ENCODE peak calls at places on chromosome 22, in nine cellular contexts. X is suprapubic skin, P is HAP-1, U is left ventricle myocardium inferior, O is adrenal gland, K is neuronal stem cell, T is GM12878, L is colonic mucosa, Z is fibroblast of lung. E is an unnamed sample.
A peak's percentile ranks its signal among the peaks of the same experiment; 100 is the strongest.

GRCh38 chr22:36761553-36762240 is 14.2 kb downstream of the IFT27 start:
- DNase-seq in X (peak; percentile 71), P (no peak), U (no peak), O (no peak), K (no peak), T (no peak), L (no peak), Z (no peak), E (peak; percentile 48)

GRCh38 chr22:42967933-42968332 is 47.0 kb downstream of the PACSIN2 start:
- DNase-seq in X (peak; percentile 89), P (no peak), U (peak; percentile 69), O (peak; percentile 38), K (no peak), T (no peak), L (peak; percentile 50), Z (no peak), E (no peak)

GRCh38 chr22:32745251-32745995 is 56.1 kb upstream of the TIMP3 start:
- DNase-seq in X (peak; percentile 86), P (no peak), U (peak; percentile 74), O (no peak), K (peak; percentile 12), T (no peak), L (peak; percentile 39), Z (peak; percentile 78), E (no peak)

GRCh38 chr22:28923826-28924732 is 40.7 kb downstream of the ZNRF3 start:
- DNase-seq in X (peak; percentile 79), P (no peak), U (no peak), O (peak; percentile 86), K (no peak), T (no peak), L (peak; percentile 64), Z (peak; percentile 29), E (peak; percentile 60)

GRCh38 chr22:46815896-46816721 is 53.7 kb downstream of the TBC1D22A start:
- DNase-seq in X (no peak), P (no peak), U (no peak), O (no peak), K (no peak), T (no peak), L (peak; percentile 38), Z (peak; percentile 66), E (peak; percentile 13)

GRCh38 chr22:22422629-22423112 is 85.9 kb downstream of the ZNF280B start:
- DNase-seq in X (peak; percentile 87), P (peak; percentile 47), U (peak; percentile 59), O (peak; percentile 86), K (peak; percentile 70), T (peak; percentile 85), L (peak; percentile 74), Z (peak; percentile 42), E (no peak)

GRCh38 chr22:36445158-36445668 is 36.2 kb downstream of the TXN2 start:
- DNase-seq in X (no peak), P (no peak), U (peak; percentile 63), O (peak; percentile 55), K (no peak), T (no peak), L (no peak), Z (peak; percentile 99), E (no peak)

GRCh38 chr22:42685941-42686666 is 34.6 kb downstream of the A4GALT start:
- DNase-seq in X (no peak), P (peak; percentile 44), U (peak; percentile 81), O (peak; percentile 58), K (no peak), T (no peak), L (peak; percentile 54), Z (no peak), E (no peak)

GRCh38 chr22:22235564-22235963 is 9.0 kb upstream of the VPREB1 start:
- DNase-seq in X (no peak), P (no peak), U (no peak), O (peak; percentile 45), K (no peak), T (peak; percentile 17), L (peak; percentile 25), Z (no peak), E (no peak)

GRCh38 chr22:28025866-28026575 is 107.0 kb upstream of the PITPNB start:
- DNase-seq in X (peak; percentile 52), P (no peak), U (peak; percentile 4), O (no peak), K (no peak), T (no peak), L (peak; percentile 10), Z (no peak), E (peak; percentile 9)

GRCh38 chr22:19868333-19868732 is 13.7 kb upstream of the GNB1L start:
- DNase-seq in X (no peak), P (no peak), U (no peak), O (no peak), K (no peak), T (no peak), L (peak; percentile 16), Z (no peak), E (no peak)

GRCh38 chr22:38260760-38261477 is 11.9 kb downstream of the TMEM184B start:
- DNase-seq in X (no peak), P (no peak), U (no peak), O (no peak), K (peak; percentile 49), T (no peak), L (no peak), Z (peak; percentile 18), E (no peak)

GRCh38 chr22:17106161-17106784 is 14.9 kb downstream of the TMEM121B start:
- DNase-seq in X (no peak), P (no peak), U (no peak), O (no peak), K (no peak), T (no peak), L (no peak), Z (no peak), E (no peak)

GRCh38 chr22:17949926-17950473 is 74.4 kb downstream of the MICAL3 start:
- DNase-seq in X (peak; percentile 2), P (no peak), U (no peak), O (no peak), K (no peak), T (no peak), L (no peak), Z (no peak), E (no peak)

GRCh38 chr22:20057596-20058268 is 22.3 kb upstream of the DGCR8 start:
- DNase-seq in X (no peak), P (no peak), U (no peak), O (no peak), K (no peak), T (no peak), L (no peak), Z (no peak), E (no peak)

GRCh38 chr22:49601614-49602321 is 225.9 kb downstream of the BRD1 start:
- DNase-seq in X (no peak), P (no peak), U (no peak), O (no peak), K (no peak), T (no peak), L (no peak), Z (no peak), E (no peak)

GRCh38 chr22:49600891-49601431 is 226.7 kb downstream of the BRD1 start:
- DNase-seq in X (no peak), P (no peak), U (no peak), O (no peak), K (no peak), T (no peak), L (no peak), Z (no peak), E (no peak)

GRCh38 chr22:49599039-49599438 is 228.6 kb downstream of the BRD1 start:
- DNase-seq in X (no peak), P (no peak), U (no peak), O (no peak), K (no peak), T (no peak), L (no peak), Z (no peak), E (no peak)

GRCh38 chr22:49599691-49600451 is 227.8 kb downstream of the BRD1 start:
- DNase-seq in X (no peak), P (no peak), U (no peak), O (no peak), K (no peak), T (no peak), L (no peak), Z (no peak), E (no peak)

DNA sequence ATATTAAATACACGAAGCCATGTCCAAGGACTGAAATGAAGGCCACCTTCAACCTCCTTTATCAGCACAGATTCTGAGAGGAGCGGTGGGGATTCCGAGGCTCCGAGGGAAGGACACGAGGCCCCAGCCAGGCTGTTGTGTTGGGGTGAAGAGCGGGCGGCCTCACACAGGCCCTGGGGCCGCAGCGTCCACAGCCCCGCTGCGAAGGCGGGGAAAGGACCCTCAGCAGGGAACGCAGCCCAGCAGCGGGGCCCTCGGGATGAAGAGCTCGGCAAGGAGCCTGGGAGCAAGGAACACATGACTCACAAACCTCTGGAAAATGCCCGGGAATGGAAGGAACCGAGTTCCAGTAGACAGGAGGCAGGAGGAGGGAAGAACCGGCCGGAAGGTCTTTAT is 227.2 kb downstream of the BRD1 start:
- DNase-seq in X (no peak), P (no peak), U (no peak), O (no peak), K (no peak), T (no peak), L (no peak), Z (no peak), E (no peak)
- H3K9me3 ChIP-seq in X (no peaks in the 10 kb centered on the region), P (peaks cover 6% of the 10 kb centered on the region), U (peaks cover 20% of the 10 kb centered on the region), O (no peaks in the 10 kb centered on the region), K (no peaks in the 10 kb centered on the region), T (peaks cover 3% of the 10 kb centered on the region), L (no peaks in the 10 kb centered on the region), Z (no peaks in the 10 kb centered on the region), E (no peaks in the 10 kb centered on the region)

DNA sequence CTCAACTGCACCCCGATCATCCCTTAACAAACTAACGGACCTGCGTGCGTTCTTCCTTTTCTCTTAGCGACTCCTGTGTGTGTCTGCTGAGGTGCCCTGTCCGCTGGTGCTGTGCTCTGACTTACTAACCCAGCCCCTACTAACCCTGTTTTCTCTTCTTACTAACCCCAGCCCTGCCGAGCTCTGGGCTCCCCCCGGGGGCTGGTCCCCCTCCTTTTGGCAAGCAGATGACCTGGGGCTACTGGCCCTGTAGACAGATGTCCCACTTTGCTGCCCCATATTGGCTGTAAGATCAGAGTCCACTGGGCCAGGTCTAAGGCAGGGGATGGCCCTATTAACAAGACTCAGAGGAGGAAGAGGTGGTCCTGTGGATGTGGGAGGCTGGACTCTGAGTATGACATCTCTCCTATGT is 14.7 kb downstream of the MIAT start:
- DNase-seq in X (no peak), P (no peak), U (no peak), O (no peak), K (no peak), T (no peak), L (peak; percentile 21), Z (no peak), E (no peak)
- H3K4me1 ChIP-seq in X (peaks cover 44% of the 10 kb centered on the region), P (peaks cover 8% of the 10 kb centered on the region), U (peaks cover 40% of the 10 kb centered on the region), O (peaks cover 15% of the 10 kb centered on the region), K (peaks cover 27% of the 10 kb centered on the region), T (peaks cover 39% of the 10 kb centered on the region), L (peaks cover 4% of the 10 kb centered on the region), Z (peaks cover 2% of the 10 kb centered on the region), E (peaks cover 5% of the 10 kb centered on the region)

GRCh38 chr22:48039326-48039725 is 1276.9 kb downstream of the TBC1D22A start:
- DNase-seq in X (no peak), P (no peak), U (no peak), O (no peak), K (no peak), T (no peak), L (no peak), Z (no peak), E (no peak)
- H3K9me3 ChIP-seq in X (no peaks in the 10 kb centered on the region), P (no peaks in the 10 kb centered on the region), U (peaks cover 23% of the 10 kb centered on the region), O (no peaks in the 10 kb centered on the region), K (no peaks in the 10 kb centered on the region), T (no peaks in the 10 kb centered on the region), L (no peaks in the 10 kb centered on the region), Z (no peaks in the 10 kb centered on the region), E (no peaks in the 10 kb centered on the region)

DNA sequence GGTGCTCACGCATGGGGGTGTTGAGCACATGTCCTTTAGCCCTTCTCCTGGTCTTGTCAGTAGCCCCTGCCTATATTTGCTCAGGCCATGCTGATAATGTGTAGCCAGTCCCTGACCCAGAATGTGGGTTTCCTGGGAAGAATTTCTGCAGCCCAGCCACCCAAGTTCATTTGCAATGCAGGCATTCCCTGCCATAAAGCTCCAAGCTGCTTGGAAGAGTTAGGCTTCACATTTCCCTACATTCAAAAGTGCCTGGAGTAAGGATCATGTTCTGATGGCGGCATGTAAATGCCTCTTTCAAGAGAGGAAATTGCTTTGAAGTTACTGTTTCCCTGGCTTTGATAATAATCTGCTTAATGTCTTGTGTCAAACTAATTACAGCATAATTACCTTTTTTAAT is 266.1 kb downstream of the MIAT start:
- DNase-seq in X (no peak), P (no peak), U (no peak), O (no peak), K (no peak), T (no peak), L (no peak), Z (no peak), E (no peak)
- H3K4me1 ChIP-seq in X (no peaks in the 10 kb centered on the region), P (no peaks in the 10 kb centered on the region), U (no peaks in the 10 kb centered on the region), O (no peaks in the 10 kb centered on the region), K (no peaks in the 10 kb centered on the region), T (no peaks in the 10 kb centered on the region), L (no peaks in the 10 kb centered on the region), Z (no peaks in the 10 kb centered on the region), E (no peaks in the 10 kb centered on the region)